ENCODE peak calls at places on chromosomes 2 and 18, in ten cellular contexts. A is stomach, R is ovary, Y is suprapubic skin, N is sigmoid colon, U is transverse colon, K is A549, M is K562, G is H1, C is GM12878. O is an unnamed sample. For H3K9me3, the result is how much of the 10 kb centered on the place peaks cover.

GRCh38 chr2:70188460-70188859 is 2.4 kb downstream of the C2orf42 start:
- DNase-seq in R (no peak), K (peak), Y (no peak), C (no peak), U (no peak), N (no peak), M (no peak), G (no peak), A (no peak), O (no peak)

GRCh38 chr2:3712424-3712823 is 9.0 kb downstream of the DCDC2C start:
- DNase-seq in M (no peak), G (no peak), U (no peak), N (no peak), K (no peak), A (no peak), C (no peak), R (no peak), Y (no peak), O (no peak)

GRCh38 chr2:60735496-60736250 is 20.4 kb upstream of the PAPOLG start:
- DNase-seq in Y (no peak), K (no peak), R (no peak), N (no peak), M (peak), A (no peak), G (no peak), U (no peak), C (no peak), O (no peak)

GRCh38 chr18:78427081-78427480 is 552.5 kb upstream of the SALL3 start:
- DNase-seq in G (no peak), U (no peak), M (no peak), R (no peak), Y (no peak), A (no peak), K (no peak), C (no peak), N (no peak), O (no peak)

GRCh38 chr18:13577091-13577697 is 149.2 kb downstream of the FAM210A start:
- DNase-seq in U (no peak), M (no peak), C (peak), A (no peak), G (no peak), K (no peak), N (no peak), R (no peak), Y (no peak), O (no peak)

GRCh38 chr2:226031078-226031937 is 631.8 kb downstream of the NYAP2 start:
- DNase-seq in M (no peak), C (no peak), K (peak), Y (peak), A (peak), G (peak), U (peak), N (peak), R (peak), O (peak)

GRCh38 chr18:13223341-13224148 is 5.0 kb downstream of the LDLRAD4 start:
- DNase-seq in G (no peak), A (peak), Y (no peak), M (no peak), U (peak), C (no peak), R (no peak), K (no peak), N (no peak), O (no peak)

GRCh38 chr2:28948160-28948559 is 32.9 kb upstream of the TOGARAM2 start:
- DNase-seq in Y (no peak), G (no peak), A (no peak), U (no peak), R (no peak), M (no peak), K (no peak), N (no peak), C (no peak), O (no peak)

GRCh38 chr2:111657351-111657975 is 226.5 kb downstream of the ANAPC1 start:
- DNase-seq in K (no peak), C (no peak), U (no peak), N (no peak), A (no peak), G (no peak), Y (no peak), R (no peak), M (no peak), O (no peak)

GRCh38 chr2:69212238-69213028 is 174.6 kb downstream of the GFPT1 start:
- DNase-seq in M (no peak), R (no peak), N (no peak), Y (no peak), C (no peak), K (no peak), A (no peak), G (no peak), U (no peak), O (no peak)

GRCh38 chr2:44767691-44768090 is 173.8 kb upstream of the SIX3 start:
- DNase-seq in G (no peak), U (no peak), M (no peak), R (no peak), Y (no peak), N (no peak), K (no peak), A (no peak), C (no peak), O (no peak)

GRCh38 chr18:54217624-54218023 is 6.8 kb downstream of the MBD2 start:
- DNase-seq in G (no peak), Y (no peak), U (no peak), A (no peak), C (no peak), R (no peak), M (no peak), K (no peak), N (no peak), O (no peak)

DNA sequence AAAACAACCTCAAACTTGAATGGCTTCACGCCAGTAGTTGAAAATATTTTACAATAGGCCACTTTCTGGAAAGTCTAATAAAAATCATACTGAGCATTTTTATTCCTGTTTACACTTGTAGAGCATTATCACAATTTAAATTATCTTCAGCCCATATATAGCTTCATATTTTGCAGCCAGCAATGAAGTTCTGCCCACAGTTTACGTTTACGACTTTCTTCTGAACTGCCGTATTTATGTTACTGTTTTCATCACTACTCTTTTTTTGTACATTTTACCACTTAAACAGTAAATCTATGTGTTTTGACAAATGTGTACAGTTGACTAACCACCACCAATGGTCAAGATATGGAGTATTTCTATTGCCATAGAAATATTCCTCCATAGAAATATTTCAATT is 86.2 kb downstream of the COPS8 start:
- DNase-seq in A (no peak), M (no peak), N (no peak), G (no peak), K (no peak), R (peak), Y (no peak), C (no peak), U (no peak), O (no peak)
- H3K27ac ChIP-seq in A (peak), M (no peak), N (peak), G (no peak), K (peak), R (peak), Y (peak), C (no peak), U (peak), O (peak)

GRCh38 chr2:120293991-120294329 is 41.3 kb downstream of the RALB start:
- DNase-seq in R (no peak), U (no peak), G (no peak), N (no peak), Y (no peak), C (peak), A (no peak), M (no peak), K (no peak), O (no peak)
- TF ChIP-seq EP300 in R (no peak), U (no peak), G (no peak), N (no peak), Y (no peak), C (no peak), A (no peak), M (no peak), K (no peak), O (no peak)

GRCh38 chr2:13474538-13474937 is 757.8 kb downstream of the TRIB2 start:
- DNase-seq in U (no peak), R (no peak), A (no peak), C (peak), M (no peak), G (no peak), Y (no peak), K (no peak), N (no peak), O (no peak)
- H3K9me3 ChIP-seq in U (under half), R (under half), A (under half), C (under half), M (under half), G (under half), Y (under half), K (under half), N (under half), O (under half)

GRCh38 chr2:239331560-239331959 is 69.3 kb downstream of the HDAC4 start:
- DNase-seq in A (no peak), U (no peak), K (no peak), Y (no peak), C (no peak), R (no peak), N (no peak), M (no peak), G (no peak), O (no peak)
- H3K27ac ChIP-seq in A (no peak), U (peak), K (no peak), Y (no peak), C (no peak), R (no peak), N (peak), M (no peak), G (no peak), O (no peak)

DNA sequence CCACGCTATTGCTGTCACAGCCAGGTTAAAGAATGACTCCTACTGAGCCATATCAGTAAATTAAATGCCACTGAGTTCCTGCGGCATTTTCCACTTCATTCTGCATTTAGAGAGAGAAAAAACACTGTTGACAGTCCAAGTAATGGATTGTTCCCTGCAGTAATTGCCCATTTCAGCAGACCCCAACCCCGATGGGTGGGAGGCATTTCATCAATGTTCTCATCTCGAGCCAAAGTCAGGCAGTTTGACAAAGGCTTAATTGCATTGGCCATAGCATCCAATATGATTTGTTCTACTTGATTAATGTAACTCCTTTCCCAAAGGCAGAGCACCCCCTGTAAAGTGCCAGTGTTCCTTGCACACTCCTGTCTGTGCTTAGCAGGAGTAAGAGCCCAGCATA is 174.5 kb downstream of the SEPTIN10 start:
- DNase-seq in U (no peak), N (peak), M (no peak), A (no peak), Y (no peak), C (no peak), R (no peak), K (no peak), G (no peak), O (no peak)
- TF ChIP-seq EP300 in U (no peak), N (no peak), M (no peak), A (no peak), Y (no peak), C (no peak), R (no peak), K (no peak), G (no peak), O (no peak)

DNA sequence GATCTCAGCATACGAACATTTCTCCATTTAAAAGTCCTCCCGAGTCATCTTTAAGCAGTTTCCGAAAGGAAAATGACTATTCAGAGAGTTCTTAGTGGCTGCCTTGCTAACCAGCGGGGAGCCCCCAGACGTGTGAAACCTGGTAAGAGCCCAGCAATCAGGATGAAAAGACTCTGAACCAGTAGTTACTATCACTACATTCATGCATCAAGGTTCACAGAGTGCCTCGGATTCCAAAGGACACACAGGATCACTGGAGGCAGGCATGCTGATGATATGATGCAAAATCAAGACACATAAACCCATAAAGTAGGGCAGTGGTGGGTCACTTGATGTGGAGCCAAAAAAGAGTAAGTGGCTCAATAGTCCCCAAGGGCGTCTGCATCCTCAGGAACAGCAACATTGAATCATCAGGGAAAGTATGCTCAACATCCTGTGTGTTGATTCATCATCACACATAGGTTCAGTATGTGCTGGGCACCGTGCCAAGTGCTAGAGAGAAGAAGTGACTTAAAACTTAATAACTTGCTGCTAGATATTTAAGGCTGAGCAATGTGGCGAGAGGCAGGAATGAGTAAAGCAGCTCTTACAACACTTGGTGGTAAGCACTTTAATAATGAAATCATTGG is 4.4 kb downstream of the CCL20 start:
- DNase-seq in R (peak), N (peak), G (peak), K (peak), Y (peak), U (peak), C (peak), A (peak), M (no peak), O (peak)
- H3K9me3 ChIP-seq in R (under half), N (under half), G (under half), K (under half), Y (under half), U (under half), C (under half), A (under half), M (under half), O (under half)

GRCh38 chr2:6945821-6946220 is 28.6 kb downstream of the RNF144A start:
- DNase-seq in G (no peak), K (no peak), C (no peak), N (no peak), Y (no peak), R (no peak), A (no peak), U (no peak), M (no peak), O (no peak)
- H3K27ac ChIP-seq in G (no peak), K (no peak), C (peak), N (no peak), Y (no peak), R (no peak), A (peak), U (peak), M (no peak), O (peak)

GRCh38 chr2:88057437-88057844 is 1.9 kb upstream of the KRCC1 start:
- DNase-seq in M (peak), U (no peak), N (no peak), A (no peak), K (no peak), C (no peak), Y (no peak), R (no peak), G (no peak), O (no peak)
- TF ChIP-seq EP300 in M (peak), U (no peak), N (no peak), A (no peak), K (no peak), C (no peak), Y (no peak), R (no peak), G (no peak), O (no peak)

GRCh38 chr2:21981127-21981526 is 857.4 kb downstream of the TDRD15 start:
- DNase-seq in K (no peak), N (no peak), A (no peak), C (no peak), U (no peak), G (no peak), R (no peak), M (no peak), Y (no peak), O (no peak)
- H3K9me3 ChIP-seq in K (under half), N (under half), A (under half), C (under half), U (under half), G (under half), R (under half), M (under half), Y (under half), O (under half)